ENCODE peak calls at places on chromosomes 6 and 20, in nine cellular contexts. Y, R, Z, I, E, G, S, H and L are unnamed samples.

GRCh38 chr6:130453230-130453629 is 87.4 kb downstream of the TMEM200A start:
- DNase-seq in Y (no peak), R (no peak), Z (peak), I (no peak), E (peak), G (no peak), S (peak), H (no peak), L (peak)

GRCh38 chr20:47453167-47453782 is 48.4 kb upstream of the NCOA3 start:
- DNase-seq in Y (no peak), R (no peak), Z (peak), I (peak), E (peak), G (no peak), S (no peak), H (peak), L (peak)

GRCh38 chr20:61983965-61984364 is 81.7 kb downstream of the TAF4 start:
- DNase-seq in Y (no peak), R (no peak), Z (no peak), I (no peak), E (no peak), G (no peak), S (no peak), H (no peak), L (no peak)

GRCh38 chr20:1388706-1389483 is 4.0 kb downstream of the FKBP1A start:
- DNase-seq in Y (no peak), R (no peak), Z (no peak), I (no peak), E (no peak), G (no peak), S (no peak), H (no peak), L (no peak)

GRCh38 chr6:5438882-5439584 is 177.7 kb downstream of the FARS2 start:
- DNase-seq in Y (no peak), R (no peak), Z (no peak), I (no peak), E (no peak), G (no peak), S (no peak), H (no peak), L (no peak)

GRCh38 chr20:4064118-4064962 is 49.0 kb upstream of the RNF24 start:
- DNase-seq in Y (no peak), R (no peak), Z (peak), I (no peak), E (peak), G (peak), S (no peak), H (peak), L (no peak)

GRCh38 chr6:126890055-126890454 is 228.4 kb upstream of the RSPO3 start:
- DNase-seq in Y (no peak), R (no peak), Z (no peak), I (no peak), E (no peak), G (no peak), S (no peak), H (no peak), L (no peak)

GRCh38 chr20:50381053-50381732 is 129.0 kb upstream of the PTPN1 start:
- DNase-seq in Y (no peak), R (no peak), Z (no peak), I (no peak), E (no peak), G (no peak), S (no peak), H (no peak), L (no peak)

GRCh38 chr20:7770578-7770977 is 169.7 kb downstream of the HAO1 start:
- DNase-seq in Y (peak), R (peak), Z (peak), I (no peak), E (peak), G (no peak), S (no peak), H (no peak), L (peak)

GRCh38 chr6:169205176-169206160 is 48.2 kb downstream of the THBS2 start:
- DNase-seq in Y (no peak), R (no peak), Z (peak), I (no peak), E (no peak), G (no peak), S (no peak), H (no peak), L (no peak)

GRCh38 chr6:13048113-13048512 is 280.2 kb downstream of the TBC1D7 start:
- DNase-seq in Y (no peak), R (no peak), Z (peak), I (peak), E (no peak), G (no peak), S (no peak), H (no peak), L (peak)

GRCh38 chr6:121548146-121548545 is 112.7 kb downstream of the GJA1 start:
- DNase-seq in Y (no peak), R (no peak), Z (no peak), I (no peak), E (no peak), G (no peak), S (no peak), H (no peak), L (no peak)

GRCh38 chr6:100470721-100471120 is 6.0 kb upstream of the SIM1 start:
- DNase-seq in Y (no peak), R (no peak), Z (no peak), I (no peak), E (no peak), G (no peak), S (no peak), H (no peak), L (no peak)

GRCh38 chr6:124870611-124871201 is 91.5 kb upstream of the RNF217 start:
- DNase-seq in Y (peak), R (no peak), Z (peak), I (no peak), E (peak), G (no peak), S (no peak), H (peak), L (no peak)

GRCh38 chr6:128371113-128371512 is 149.3 kb downstream of the PTPRK start:
- DNase-seq in Y (no peak), R (no peak), Z (no peak), I (no peak), E (no peak), G (no peak), S (no peak), H (no peak), L (no peak)

GRCh38 chr6:84635081-84635745 is 129.2 kb downstream of the TBX18 start:
- DNase-seq in Y (no peak), R (no peak), Z (peak), I (no peak), E (peak), G (no peak), S (no peak), H (no peak), L (no peak)

GRCh38 chr6:119322715-119323350 is 26.7 kb downstream of the MAN1A1 start:
- DNase-seq in Y (no peak), R (no peak), Z (no peak), I (no peak), E (no peak), G (no peak), S (peak), H (peak), L (no peak)

GRCh38 chr20:44104807-44105517 is 82.0 kb downstream of the JPH2 start:
- DNase-seq in Y (peak), R (no peak), Z (peak), I (peak), E (peak), G (no peak), S (no peak), H (no peak), L (peak)

GRCh38 chr20:24665196-24665595 is 195.8 kb downstream of the SYNDIG1 start:
- DNase-seq in Y (no peak), R (no peak), Z (no peak), I (no peak), E (no peak), G (no peak), S (no peak), H (no peak), L (no peak)

GRCh38 chr20:37570419-37570818 is 42.7 kb upstream of the BLCAP start:
- DNase-seq in Y (no peak), R (no peak), Z (no peak), I (no peak), E (no peak), G (no peak), S (no peak), H (no peak), L (no peak)

GRCh38 chr6:35370124-35370741 is 27.9 kb downstream of the PPARD start:
- DNase-seq in Y (no peak), R (peak), Z (peak), I (peak), E (peak), G (peak), S (peak), H (peak), L (peak)

GRCh38 chr6:127100510-127101140 is 17.8 kb upstream of the RSPO3 start:
- DNase-seq in Y (no peak), R (peak), Z (no peak), I (no peak), E (no peak), G (no peak), S (no peak), H (no peak), L (no peak)

GRCh38 chr6:5442319-5442718 is 181.0 kb downstream of the FARS2 start:
- DNase-seq in Y (no peak), R (no peak), Z (no peak), I (no peak), E (no peak), G (no peak), S (no peak), H (no peak), L (no peak)

GRCh38 chr6:16302721-16303552 is 64.5 kb downstream of the GMPR start:
- DNase-seq in Y (no peak), R (no peak), Z (no peak), I (no peak), E (no peak), G (no peak), S (no peak), H (no peak), L (no peak)

GRCh38 chr6:99790679-99791078 is 184.0 kb downstream of the PRDM13 start:
- DNase-seq in Y (peak), R (peak), Z (no peak), I (no peak), E (no peak), G (no peak), S (no peak), H (no peak), L (no peak)

GRCh38 chr6:31042801-31043200 is 32.5 kb downstream of the MUC22 start:
- DNase-seq in Y (peak), R (peak), Z (peak), I (no peak), E (peak), G (no peak), S (no peak), H (peak), L (no peak)

GRCh38 chr6:26124550-26125014 is 37.4 kb downstream of the HFE start:
- DNase-seq in Y (peak), R (peak), Z (no peak), I (no peak), E (no peak), G (no peak), S (no peak), H (peak), L (no peak)

GRCh38 chr6:32627831-32628230 is 9.4 kb upstream of the HLA-DQA1 start:
- DNase-seq in Y (no peak), R (peak), Z (no peak), I (no peak), E (peak), G (no peak), S (peak), H (no peak), L (no peak)

GRCh38 chr6:167005350-167006159 is 6.4 kb downstream of the CEP43 start:
- DNase-seq in Y (no peak), R (no peak), Z (no peak), I (no peak), E (no peak), G (peak), S (no peak), H (no peak), L (no peak)

GRCh38 chr6:31227143-31227542 is 44.7 kb downstream of the HLA-C start:
- DNase-seq in Y (no peak), R (no peak), Z (no peak), I (no peak), E (no peak), G (no peak), S (no peak), H (no peak), L (no peak)

GRCh38 chr6:22363966-22364296 is 67.1 kb upstream of the PRL start:
- DNase-seq in Y (no peak), R (no peak), Z (no peak), I (no peak), E (no peak), G (no peak), S (no peak), H (no peak), L (no peak)

GRCh38 chr6:110495949-110496348 is 19.5 kb upstream of the SLC22A16 start:
- DNase-seq in Y (no peak), R (no peak), Z (no peak), I (no peak), E (no peak), G (no peak), S (no peak), H (no peak), L (no peak)

GRCh38 chr20:56433221-56433879 is 21.3 kb downstream of the CASS4 start:
- DNase-seq in Y (no peak), R (no peak), Z (peak), I (no peak), E (peak), G (no peak), S (no peak), H (no peak), L (no peak)

GRCh38 chr6:79525272-79526100 is 11.7 kb downstream of the LCA5 start:
- DNase-seq in Y (no peak), R (no peak), Z (peak), I (no peak), E (peak), G (no peak), S (no peak), H (no peak), L (peak)

GRCh38 chr6:113649276-113649675 is 207.9 kb upstream of the MARCKS start:
- DNase-seq in Y (no peak), R (no peak), Z (peak), I (no peak), E (no peak), G (no peak), S (no peak), H (no peak), L (peak)

GRCh38 chr6:125303512-125303854 is 1.7 kb upstream of the HDDC2 start:
- DNase-seq in Y (no peak), R (no peak), Z (no peak), I (no peak), E (no peak), G (no peak), S (no peak), H (no peak), L (no peak)

GRCh38 chr6:100202417-100203194 is 208.6 kb upstream of the MCHR2 start:
- DNase-seq in Y (no peak), R (no peak), Z (peak), I (peak), E (peak), G (no peak), S (no peak), H (peak), L (peak)

GRCh38 chr6:144310761-144311160 is 25.6 kb downstream of the UTRN start:
- DNase-seq in Y (no peak), R (no peak), Z (no peak), I (no peak), E (no peak), G (no peak), S (no peak), H (no peak), L (no peak)